ENCODE peak calls at places on chromosomes 16 and 17, in four cellular contexts. One of them, this sample, is unnamed.

GRCh38 chr16:54633943-54634362 is 296.7 kb upstream of the IRX5 start:
- DNase-seq in cardiac muscle cell: peak
- DNase-seq in tibial artery: peak
- DNase-seq in astrocyte of the cerebellum: no peak
- DNase-seq in this sample: no peak

GRCh38 chr16:56233795-56234566 is 42.7 kb downstream of the GNAO1 start:
- DNase-seq in cardiac muscle cell: no peak
- DNase-seq in tibial artery: no peak
- DNase-seq in astrocyte of the cerebellum: no peak
- DNase-seq in this sample: no peak

GRCh38 chr16:78416400-78416799 is 316.9 kb downstream of the WWOX start:
- DNase-seq in cardiac muscle cell: no peak
- DNase-seq in tibial artery: no peak
- DNase-seq in astrocyte of the cerebellum: no peak
- DNase-seq in this sample: no peak

GRCh38 chr16:90020838-90021382 is 1.7 kb upstream of the DBNDD1 start:
- DNase-seq in cardiac muscle cell: no peak
- DNase-seq in tibial artery: no peak
- DNase-seq in astrocyte of the cerebellum: no peak
- DNase-seq in this sample: no peak

GRCh38 chr16:30030011-30030685 is 923 bp downstream of the TLCD3B start:
- DNase-seq in cardiac muscle cell: no peak
- DNase-seq in tibial artery: no peak
- DNase-seq in astrocyte of the cerebellum: no peak
- DNase-seq in this sample: no peak

GRCh38 chr16:57190136-57190535 is 4.0 kb downstream of the RSPRY1 start:
- DNase-seq in cardiac muscle cell: no peak
- DNase-seq in tibial artery: no peak
- DNase-seq in astrocyte of the cerebellum: no peak
- DNase-seq in this sample: no peak

GRCh38 chr17:45127583-45128300 is 4.6 kb downstream of the PLCD3 start:
- DNase-seq in cardiac muscle cell: peak
- DNase-seq in tibial artery: peak
- DNase-seq in astrocyte of the cerebellum: no peak
- DNase-seq in this sample: no peak

GRCh38 chr17:77145635-77146632 is 5.2 kb downstream of the SEC14L1 start:
- DNase-seq in cardiac muscle cell: peak
- DNase-seq in tibial artery: peak
- DNase-seq in astrocyte of the cerebellum: peak
- DNase-seq in this sample: no peak

GRCh38 chr17:32912218-32912897 is 15.6 kb upstream of the TMEM98 start:
- DNase-seq in cardiac muscle cell: peak
- DNase-seq in tibial artery: peak
- DNase-seq in astrocyte of the cerebellum: no peak
- DNase-seq in this sample: no peak

GRCh38 chr17:6187836-6188235 is 117.7 kb downstream of the WSCD1 start:
- DNase-seq in cardiac muscle cell: no peak
- DNase-seq in tibial artery: no peak
- DNase-seq in astrocyte of the cerebellum: peak
- DNase-seq in this sample: no peak

GRCh38 chr16:73048292-73049050 is 543 bp upstream of the ZFHX3 start:
- DNase-seq in cardiac muscle cell: peak
- DNase-seq in tibial artery: peak
- DNase-seq in astrocyte of the cerebellum: no peak
- DNase-seq in this sample: no peak

GRCh38 chr17:31510273-31511175 is 119.0 kb downstream of the RAB11FIP4 start:
- DNase-seq in cardiac muscle cell: no peak
- DNase-seq in tibial artery: peak
- DNase-seq in astrocyte of the cerebellum: no peak
- DNase-seq in this sample: no peak

GRCh38 chr16:79402920-79403319 is 197.6 kb downstream of the MAF start:
- DNase-seq in cardiac muscle cell: no peak
- DNase-seq in tibial artery: no peak
- DNase-seq in astrocyte of the cerebellum: no peak
- DNase-seq in this sample: no peak

GRCh38 chr17:80513201-80513600 is 31.4 kb upstream of the RPTOR start:
- DNase-seq in cardiac muscle cell: no peak
- DNase-seq in tibial artery: no peak
- DNase-seq in astrocyte of the cerebellum: no peak
- DNase-seq in this sample: no peak

GRCh38 chr17:80510132-80510531 is 33.7 kb upstream of the NPTX1 start:
- DNase-seq in cardiac muscle cell: no peak
- DNase-seq in tibial artery: no peak
- DNase-seq in astrocyte of the cerebellum: no peak
- DNase-seq in this sample: no peak

GRCh38 chr17:80510772-80511171 is 33.9 kb upstream of the RPTOR start:
- DNase-seq in cardiac muscle cell: no peak
- DNase-seq in tibial artery: no peak
- DNase-seq in astrocyte of the cerebellum: no peak
- DNase-seq in this sample: no peak

GRCh38 chr17:80512233-80512632 is 32.4 kb upstream of the RPTOR start:
- DNase-seq in cardiac muscle cell: no peak
- DNase-seq in tibial artery: no peak
- DNase-seq in astrocyte of the cerebellum: peak
- DNase-seq in this sample: no peak

DNA sequence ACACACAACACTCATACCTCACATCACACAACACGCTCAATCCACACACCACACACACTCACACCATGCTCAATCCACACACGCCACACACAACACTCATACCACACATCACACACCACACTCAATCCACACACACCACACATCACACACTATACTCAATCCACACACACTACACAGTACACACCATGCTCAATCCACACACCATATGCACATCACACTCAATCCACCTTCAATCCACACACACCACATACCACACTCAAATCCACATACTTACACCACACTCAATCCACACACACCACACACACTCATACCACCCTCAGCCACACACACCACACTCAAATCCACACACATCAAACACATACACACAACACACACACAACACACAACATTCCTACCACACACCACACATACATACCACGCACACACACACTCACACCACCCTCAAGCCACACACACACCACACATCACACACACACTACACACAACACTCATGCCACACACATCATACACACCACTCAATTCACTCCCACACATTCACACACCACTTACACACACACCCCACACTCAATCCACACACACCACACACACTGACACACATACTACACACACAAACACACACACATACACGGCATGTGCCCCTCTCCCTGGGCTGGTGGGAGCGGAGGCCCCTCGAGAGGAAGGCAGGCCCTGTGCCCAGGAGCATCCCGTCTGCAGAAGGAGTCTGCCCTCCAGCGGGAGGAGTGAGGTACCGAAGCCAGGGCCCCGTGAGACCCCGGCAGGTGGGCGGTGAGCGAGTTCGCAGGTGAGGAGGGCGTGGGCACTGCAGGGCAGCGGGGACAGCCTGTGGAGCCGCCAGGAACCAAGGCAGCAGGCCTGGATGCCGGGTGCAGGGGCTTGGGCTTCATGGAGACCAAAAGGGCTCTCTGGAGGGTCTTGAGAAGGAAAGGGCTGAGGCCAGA is 33.1 kb upstream of the RPTOR start:
- DNase-seq in cardiac muscle cell: no peak
- DNase-seq in tibial artery: no peak
- DNase-seq in astrocyte of the cerebellum: no peak
- DNase-seq in this sample: no peak
- TF ChIP-seq CTCF in cardiac muscle cell: no peak
- TF ChIP-seq CTCF in tibial artery: no peak
- TF ChIP-seq CTCF in astrocyte of the cerebellum: no peak
- TF ChIP-seq CTCF in this sample: no peak

GRCh38 chr16:21611546-21612384 is 12.4 kb downstream of the METTL9 start:
- DNase-seq in cardiac muscle cell: peak
- DNase-seq in tibial artery: no peak
- DNase-seq in astrocyte of the cerebellum: no peak
- DNase-seq in this sample: no peak

GRCh38 chr16:21613361-21613760 is 14.0 kb downstream of the METTL9 start:
- DNase-seq in cardiac muscle cell: no peak
- DNase-seq in tibial artery: no peak
- DNase-seq in astrocyte of the cerebellum: no peak
- DNase-seq in this sample: no peak

GRCh38 chr16:21611178-21611545 is 11.8 kb downstream of the METTL9 start:
- DNase-seq in cardiac muscle cell: peak
- DNase-seq in tibial artery: no peak
- DNase-seq in astrocyte of the cerebellum: no peak
- DNase-seq in this sample: no peak

GRCh38 chr16:21618261-21618660 is 18.9 kb downstream of the METTL9 start:
- DNase-seq in cardiac muscle cell: no peak
- DNase-seq in tibial artery: no peak
- DNase-seq in astrocyte of the cerebellum: no peak
- DNase-seq in this sample: no peak

GRCh38 chr16:21614896-21615295 is 15.5 kb downstream of the METTL9 start:
- DNase-seq in cardiac muscle cell: no peak
- DNase-seq in tibial artery: no peak
- DNase-seq in astrocyte of the cerebellum: no peak
- DNase-seq in this sample: no peak
- TF ChIP-seq CTCF in cardiac muscle cell: no peak
- TF ChIP-seq CTCF in tibial artery: no peak
- TF ChIP-seq CTCF in astrocyte of the cerebellum: no peak
- TF ChIP-seq CTCF in this sample: no peak

GRCh38 chr16:71883849-71884638 is at the start of gene ZNF821:
- DNase-seq in cardiac muscle cell: peak
- DNase-seq in tibial artery: peak
- DNase-seq in astrocyte of the cerebellum: peak
- DNase-seq in this sample: peak
- TF ChIP-seq CTCF in cardiac muscle cell: peak
- TF ChIP-seq CTCF in tibial artery: peak
- TF ChIP-seq CTCF in astrocyte of the cerebellum: peak
- TF ChIP-seq CTCF in this sample: peak

DNA sequence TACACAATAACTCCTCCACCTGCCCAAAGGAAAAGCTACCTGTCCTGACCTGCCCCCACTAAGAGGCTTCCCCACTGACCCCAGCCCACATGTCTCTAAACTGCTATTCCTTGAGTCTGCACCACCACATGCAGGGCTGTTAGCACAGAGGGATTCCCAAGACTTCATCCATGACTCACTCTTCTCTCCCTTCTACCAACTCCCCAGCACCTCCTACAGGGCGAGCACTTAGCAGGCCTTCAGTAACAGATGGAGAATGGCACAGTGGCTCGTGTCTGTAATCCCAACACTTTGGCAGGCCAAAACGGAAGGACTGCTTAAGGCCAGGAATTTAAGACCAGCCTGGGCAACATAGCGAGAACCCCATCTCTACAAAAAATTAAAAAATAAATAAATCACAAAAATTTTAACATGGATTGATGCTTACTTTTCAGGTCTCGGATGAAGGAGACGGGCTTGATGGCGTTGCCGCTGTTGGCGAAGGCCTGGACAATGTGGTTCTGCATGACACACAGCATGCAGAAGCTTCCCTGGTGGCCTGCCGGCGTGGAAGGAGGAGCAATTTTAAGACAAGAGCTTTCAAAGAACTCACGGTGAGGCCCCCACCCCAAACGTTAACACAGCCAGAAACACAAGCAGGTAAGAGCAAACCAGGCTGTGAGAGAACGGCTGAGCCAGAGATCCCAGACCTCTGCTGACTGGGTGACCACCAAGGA is 12.0 kb downstream of the USP36 start:
- DNase-seq in cardiac muscle cell: peak
- DNase-seq in tibial artery: no peak
- DNase-seq in astrocyte of the cerebellum: no peak
- DNase-seq in this sample: no peak
- TF ChIP-seq CTCF in cardiac muscle cell: peak
- TF ChIP-seq CTCF in tibial artery: no peak
- TF ChIP-seq CTCF in astrocyte of the cerebellum: peak
- TF ChIP-seq CTCF in this sample: peak

DNA sequence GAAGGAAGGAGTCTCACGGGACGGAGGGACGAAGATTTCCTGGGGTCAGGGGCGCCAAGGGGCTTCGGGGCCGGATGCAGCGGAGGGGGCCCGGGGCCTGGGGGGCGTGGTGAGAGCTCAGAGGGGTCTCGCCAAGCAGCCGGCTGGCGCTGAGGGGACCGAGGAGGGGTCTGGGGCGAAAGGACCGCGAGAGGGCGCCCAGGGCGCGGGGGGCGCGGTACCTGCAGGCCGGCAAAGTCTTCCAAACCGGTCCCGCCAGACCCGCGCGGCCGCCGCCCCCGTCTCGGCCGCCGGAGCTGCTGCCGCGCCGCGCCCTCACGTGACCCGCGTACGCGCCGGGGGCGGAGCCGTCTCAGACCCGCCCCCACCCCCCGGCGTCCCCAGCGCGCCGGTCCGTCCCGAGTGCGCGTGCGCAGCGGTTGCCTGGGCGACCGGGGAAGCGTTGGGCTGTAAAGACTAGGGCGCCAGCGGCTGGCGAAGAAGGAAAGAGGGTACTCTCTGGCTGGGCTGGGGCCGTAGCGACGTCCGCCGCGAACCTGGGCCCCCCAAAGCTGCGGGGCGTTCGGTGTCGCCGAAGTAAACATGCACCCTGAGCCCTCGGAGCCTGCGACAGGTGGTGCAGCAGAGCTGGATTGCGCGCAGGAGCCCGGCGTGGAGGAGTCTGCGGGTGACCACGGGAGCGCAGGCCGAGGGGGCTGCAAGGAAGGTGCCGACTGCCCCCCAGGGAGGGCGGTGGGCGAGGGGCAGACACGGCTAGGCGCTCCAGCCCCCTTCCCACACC is at the start of the genes DNAAF1 and HSDL1:
- DNase-seq in cardiac muscle cell: peak
- DNase-seq in tibial artery: peak
- DNase-seq in astrocyte of the cerebellum: peak
- DNase-seq in this sample: peak
- TF ChIP-seq CTCF in cardiac muscle cell: no peak
- TF ChIP-seq CTCF in tibial artery: no peak
- TF ChIP-seq CTCF in astrocyte of the cerebellum: no peak
- TF ChIP-seq CTCF in this sample: no peak

DNA sequence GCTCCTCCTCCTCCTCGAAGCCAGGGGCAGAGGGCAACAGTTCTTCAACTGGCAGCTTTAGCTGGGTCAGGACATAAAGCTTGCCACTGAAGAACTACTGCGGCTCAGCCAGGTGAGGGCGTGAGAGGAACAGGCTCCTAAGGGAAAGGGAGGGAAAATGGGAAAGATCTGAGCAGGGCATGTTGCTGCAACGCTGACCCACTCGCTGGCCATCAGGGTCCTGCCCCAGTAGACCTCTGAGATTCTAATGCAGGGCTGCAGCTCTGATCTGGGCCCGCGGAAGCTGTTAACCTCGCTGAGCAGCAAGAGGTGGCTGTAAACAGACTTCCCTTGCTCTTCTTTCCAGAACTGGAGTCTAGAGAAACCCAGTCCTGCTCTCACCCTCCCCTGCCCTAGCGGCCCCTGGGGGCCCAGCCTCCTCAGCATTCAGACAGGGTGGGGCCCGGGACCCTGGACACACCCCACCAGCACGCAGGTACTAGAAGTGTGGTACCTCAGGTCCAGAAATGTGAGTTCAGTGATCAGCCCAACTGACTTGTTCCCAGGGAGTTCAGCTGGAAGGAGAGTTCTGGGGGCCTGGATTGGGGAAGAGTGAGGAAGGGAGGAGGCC is 3.8 kb upstream of the TLCD2 start:
- DNase-seq in cardiac muscle cell: peak
- DNase-seq in tibial artery: peak
- DNase-seq in astrocyte of the cerebellum: no peak
- DNase-seq in this sample: no peak
- TF ChIP-seq CTCF in cardiac muscle cell: peak
- TF ChIP-seq CTCF in tibial artery: peak
- TF ChIP-seq CTCF in astrocyte of the cerebellum: peak
- TF ChIP-seq CTCF in this sample: peak

GRCh38 chr17:74437702-74438101 is 5.8 kb downstream of the GPRC5C start:
- DNase-seq in cardiac muscle cell: no peak
- DNase-seq in tibial artery: no peak
- DNase-seq in astrocyte of the cerebellum: no peak
- DNase-seq in this sample: no peak
- TF ChIP-seq CTCF in cardiac muscle cell: peak
- TF ChIP-seq CTCF in tibial artery: peak
- TF ChIP-seq CTCF in astrocyte of the cerebellum: peak
- TF ChIP-seq CTCF in this sample: peak

This sample was measured in osteocyte.